ENCODE peak calls at places on chromosomes 3 and 15, in five cellular contexts. E is neural crest cell; S is kidney glomerular epithelial cell; X is OCI-LY7; G is activated naive CD8-positive, alpha-beta T cell treated with anti-CD3 and anti-CD28 coated beads, Interleukin-2, amount 50 U/mL, for 24 hours. A is an unnamed sample.

GRCh38 chr3:150314248-150315027 is 93.7 kb upstream of the TSC22D2 start:
- DNase-seq in E (no peak), S (no peak), X (no peak), G (no peak), A (no peak)

GRCh38 chr3:174524203-174524602 is 334.9 kb upstream of the NAALADL2 start:
- DNase-seq in E (no peak), S (no peak), X (no peak), G (no peak), A (no peak)

GRCh38 chr3:123760817-123761216 is 123.3 kb downstream of the MYLK start:
- DNase-seq in E (no peak), S (peak; percentile 57), X (no peak), G (no peak), A (no peak)

GRCh38 chr3:134803051-134803505 is 8.0 kb downstream of the EPHB1 start:
- DNase-seq in E (no peak), S (no peak), X (no peak), G (no peak), A (peak; percentile 82)

GRCh38 chr3:188529228-188529627 is 375.3 kb downstream of the LPP start:
- DNase-seq in E (no peak), S (no peak), X (no peak), G (no peak), A (no peak)

GRCh38 chr3:74663178-74663577 is 48.7 kb upstream of the CNTN3 start:
- DNase-seq in E (no peak), S (no peak), X (no peak), G (no peak), A (no peak)

GRCh38 chr3:167967257-167968010 is 128.3 kb downstream of the GOLIM4 start:
- DNase-seq in E (no peak), S (no peak), X (no peak), G (no peak), A (no peak)

GRCh38 chr3:33920511-33920910 is 122.1 kb downstream of the PDCD6IP start:
- DNase-seq in E (no peak), S (no peak), X (no peak), G (no peak), A (no peak)

GRCh38 chr15:48244923-48245322 is 38.8 kb downstream of the SLC12A1 start:
- DNase-seq in E (no peak), S (no peak), X (no peak), G (no peak), A (no peak)

GRCh38 chr3:135860761-135861160 is 104.8 kb upstream of the PPP2R3A start:
- DNase-seq in E (no peak), S (no peak), X (no peak), G (no peak), A (no peak)